ENCODE peak calls at places on chromosomes 5 and 9, in four cellular contexts. One of them, this sample, is unnamed.

GRCh38 chr9:22141906-22142305 is 132.8 kb upstream of the CDKN2B start:
- DNase-seq in activated CD4-positive, alpha-beta T cell treated with anti-CD3 and anti-CD28 coated beads, Interleukin-2, amount 50 U/mL, for 1 hour: no peak
- DNase-seq in CD8-positive, alpha-beta T cell: no peak
- DNase-seq in WTC11: no peak
- DNase-seq in this sample: peak; percentile 15

GRCh38 chr5:157994906-157995519 is 136.1 kb upstream of the CLINT1 start:
- DNase-seq in WTC11: peak; percentile 83
- DNase-seq in activated CD4-positive, alpha-beta T cell treated with anti-CD3 and anti-CD28 coated beads, Interleukin-2, amount 50 U/mL, for 1 hour: peak; percentile 31
- DNase-seq in CD8-positive, alpha-beta T cell: peak; percentile 64
- DNase-seq in this sample: peak; percentile 52

GRCh38 chr9:87909310-87910041 is 8.3 kb upstream of the SPATA31C1 start:
- DNase-seq in WTC11: no peak
- DNase-seq in activated CD4-positive, alpha-beta T cell treated with anti-CD3 and anti-CD28 coated beads, Interleukin-2, amount 50 U/mL, for 1 hour: no peak
- DNase-seq in CD8-positive, alpha-beta T cell: no peak
- DNase-seq in this sample: peak; percentile 65

GRCh38 chr9:91172329-91172728 is 189.4 kb downstream of the AUH start:
- DNase-seq in CD8-positive, alpha-beta T cell: no peak
- DNase-seq in activated CD4-positive, alpha-beta T cell treated with anti-CD3 and anti-CD28 coated beads, Interleukin-2, amount 50 U/mL, for 1 hour: no peak
- DNase-seq in WTC11: no peak
- DNase-seq in this sample: no peak

GRCh38 chr5:72246954-72247442 is 73.0 kb downstream of the MRPS27 start:
- DNase-seq in activated CD4-positive, alpha-beta T cell treated with anti-CD3 and anti-CD28 coated beads, Interleukin-2, amount 50 U/mL, for 1 hour: no peak
- DNase-seq in WTC11: no peak
- DNase-seq in CD8-positive, alpha-beta T cell: no peak
- DNase-seq in this sample: no peak

GRCh38 chr9:100111235-100111634 is 12.2 kb downstream of the INVS start:
- DNase-seq in activated CD4-positive, alpha-beta T cell treated with anti-CD3 and anti-CD28 coated beads, Interleukin-2, amount 50 U/mL, for 1 hour: no peak
- DNase-seq in WTC11: no peak
- DNase-seq in CD8-positive, alpha-beta T cell: no peak
- DNase-seq in this sample: no peak

GRCh38 chr9:14180077-14180941 is 133.6 kb downstream of the NFIB start:
- DNase-seq in activated CD4-positive, alpha-beta T cell treated with anti-CD3 and anti-CD28 coated beads, Interleukin-2, amount 50 U/mL, for 1 hour: no peak
- DNase-seq in WTC11: no peak
- DNase-seq in CD8-positive, alpha-beta T cell: no peak
- DNase-seq in this sample: peak; percentile 15

GRCh38 chr5:143316844-143317631 is 86.4 kb downstream of the NR3C1 start:
- DNase-seq in CD8-positive, alpha-beta T cell: no peak
- DNase-seq in activated CD4-positive, alpha-beta T cell treated with anti-CD3 and anti-CD28 coated beads, Interleukin-2, amount 50 U/mL, for 1 hour: no peak
- DNase-seq in WTC11: no peak
- DNase-seq in this sample: no peak

GRCh38 chr5:55004728-55005127 is 19.3 kb upstream of the GZMK start:
- DNase-seq in activated CD4-positive, alpha-beta T cell treated with anti-CD3 and anti-CD28 coated beads, Interleukin-2, amount 50 U/mL, for 1 hour: no peak
- DNase-seq in WTC11: no peak
- DNase-seq in CD8-positive, alpha-beta T cell: no peak
- DNase-seq in this sample: no peak

GRCh38 chr5:14309864-14310531 is 166.9 kb downstream of the TRIO start:
- DNase-seq in activated CD4-positive, alpha-beta T cell treated with anti-CD3 and anti-CD28 coated beads, Interleukin-2, amount 50 U/mL, for 1 hour: no peak
- DNase-seq in WTC11: no peak
- DNase-seq in CD8-positive, alpha-beta T cell: no peak
- DNase-seq in this sample: no peak

GRCh38 chr9:77455312-77455927 is 192.7 kb downstream of the GNA14 start:
- DNase-seq in WTC11: peak; percentile 58
- DNase-seq in CD8-positive, alpha-beta T cell: peak; percentile 54
- DNase-seq in activated CD4-positive, alpha-beta T cell treated with anti-CD3 and anti-CD28 coated beads, Interleukin-2, amount 50 U/mL, for 1 hour: peak; percentile 14
- DNase-seq in this sample: no peak

GRCh38 chr5:96143450-96143849 is 181.8 kb upstream of the ELL2 start:
- DNase-seq in activated CD4-positive, alpha-beta T cell treated with anti-CD3 and anti-CD28 coated beads, Interleukin-2, amount 50 U/mL, for 1 hour: no peak
- DNase-seq in WTC11: no peak
- DNase-seq in CD8-positive, alpha-beta T cell: no peak
- DNase-seq in this sample: no peak

GRCh38 chr5:163910226-163910625 is 404.8 kb downstream of the MAT2B start:
- DNase-seq in activated CD4-positive, alpha-beta T cell treated with anti-CD3 and anti-CD28 coated beads, Interleukin-2, amount 50 U/mL, for 1 hour: no peak
- DNase-seq in WTC11: no peak
- DNase-seq in CD8-positive, alpha-beta T cell: no peak
- DNase-seq in this sample: no peak

GRCh38 chr9:98101868-98102273 is 17.2 kb downstream of the TRIM14 start:
- DNase-seq in WTC11: no peak
- DNase-seq in activated CD4-positive, alpha-beta T cell treated with anti-CD3 and anti-CD28 coated beads, Interleukin-2, amount 50 U/mL, for 1 hour: peak; percentile 72
- DNase-seq in CD8-positive, alpha-beta T cell: peak; percentile 85
- DNase-seq in this sample: peak; percentile 9

GRCh38 chr5:121795511-121795910 is 56.2 kb upstream of the FTMT start:
- DNase-seq in activated CD4-positive, alpha-beta T cell treated with anti-CD3 and anti-CD28 coated beads, Interleukin-2, amount 50 U/mL, for 1 hour: no peak
- DNase-seq in CD8-positive, alpha-beta T cell: no peak
- DNase-seq in WTC11: peak; percentile 11
- DNase-seq in this sample: no peak

GRCh38 chr5:172417983-172418630 is 36.2 kb downstream of the SH3PXD2B start:
- DNase-seq in CD8-positive, alpha-beta T cell: no peak
- DNase-seq in WTC11: no peak
- DNase-seq in activated CD4-positive, alpha-beta T cell treated with anti-CD3 and anti-CD28 coated beads, Interleukin-2, amount 50 U/mL, for 1 hour: no peak
- DNase-seq in this sample: no peak

GRCh38 chr5:34818717-34819116 is 20.2 kb upstream of the TTC23L start:
- DNase-seq in CD8-positive, alpha-beta T cell: no peak
- DNase-seq in activated CD4-positive, alpha-beta T cell treated with anti-CD3 and anti-CD28 coated beads, Interleukin-2, amount 50 U/mL, for 1 hour: no peak
- DNase-seq in WTC11: no peak
- DNase-seq in this sample: no peak

GRCh38 chr5:115636008-115636407 is 10.2 kb upstream of the TMED7 start:
- DNase-seq in WTC11: no peak
- DNase-seq in activated CD4-positive, alpha-beta T cell treated with anti-CD3 and anti-CD28 coated beads, Interleukin-2, amount 50 U/mL, for 1 hour: no peak
- DNase-seq in CD8-positive, alpha-beta T cell: no peak
- DNase-seq in this sample: no peak

GRCh38 chr5:175444060-175444904 is at the start of gene DRD1:
- DNase-seq in CD8-positive, alpha-beta T cell: peak; percentile 70
- DNase-seq in WTC11: peak; percentile 79
- DNase-seq in activated CD4-positive, alpha-beta T cell treated with anti-CD3 and anti-CD28 coated beads, Interleukin-2, amount 50 U/mL, for 1 hour: peak; percentile 38
- DNase-seq in this sample: peak; percentile 55

GRCh38 chr5:116455061-116455460 is 119.6 kb downstream of the SEMA6A start:
- DNase-seq in WTC11: no peak
- DNase-seq in CD8-positive, alpha-beta T cell: no peak
- DNase-seq in activated CD4-positive, alpha-beta T cell treated with anti-CD3 and anti-CD28 coated beads, Interleukin-2, amount 50 U/mL, for 1 hour: no peak
- DNase-seq in this sample: no peak

GRCh38 chr9:71628247-71628646 is 140.1 kb downstream of the CEMIP2 start:
- DNase-seq in activated CD4-positive, alpha-beta T cell treated with anti-CD3 and anti-CD28 coated beads, Interleukin-2, amount 50 U/mL, for 1 hour: no peak
- DNase-seq in CD8-positive, alpha-beta T cell: no peak
- DNase-seq in WTC11: no peak
- DNase-seq in this sample: no peak

GRCh38 chr9:82531795-82532194 is 531.1 kb downstream of the RASEF start:
- DNase-seq in WTC11: no peak
- DNase-seq in activated CD4-positive, alpha-beta T cell treated with anti-CD3 and anti-CD28 coated beads, Interleukin-2, amount 50 U/mL, for 1 hour: no peak
- DNase-seq in CD8-positive, alpha-beta T cell: no peak
- DNase-seq in this sample: no peak

GRCh38 chr9:93673844-93674334 is 97.5 kb downstream of the PHF2 start:
- DNase-seq in WTC11: peak; percentile 5
- DNase-seq in CD8-positive, alpha-beta T cell: no peak
- DNase-seq in activated CD4-positive, alpha-beta T cell treated with anti-CD3 and anti-CD28 coated beads, Interleukin-2, amount 50 U/mL, for 1 hour: no peak
- DNase-seq in this sample: no peak

GRCh38 chr5:136066705-136067271 is 38.0 kb downstream of the TGFBI start:
- DNase-seq in activated CD4-positive, alpha-beta T cell treated with anti-CD3 and anti-CD28 coated beads, Interleukin-2, amount 50 U/mL, for 1 hour: no peak
- DNase-seq in WTC11: no peak
- DNase-seq in CD8-positive, alpha-beta T cell: no peak
- DNase-seq in this sample: no peak

GRCh38 chr5:150589791-150590601 is 50.5 kb upstream of the SYNPO start:
- DNase-seq in WTC11: peak; percentile 64
- DNase-seq in CD8-positive, alpha-beta T cell: no peak
- DNase-seq in activated CD4-positive, alpha-beta T cell treated with anti-CD3 and anti-CD28 coated beads, Interleukin-2, amount 50 U/mL, for 1 hour: no peak
- DNase-seq in this sample: no peak

GRCh38 chr5:90356612-90357011 is 52.9 kb downstream of the CETN3 start:
- DNase-seq in WTC11: no peak
- DNase-seq in CD8-positive, alpha-beta T cell: no peak
- DNase-seq in activated CD4-positive, alpha-beta T cell treated with anti-CD3 and anti-CD28 coated beads, Interleukin-2, amount 50 U/mL, for 1 hour: no peak
- DNase-seq in this sample: no peak

GRCh38 chr9:77486968-77487367 is 161.2 kb downstream of the GNA14 start:
- DNase-seq in WTC11: no peak
- DNase-seq in activated CD4-positive, alpha-beta T cell treated with anti-CD3 and anti-CD28 coated beads, Interleukin-2, amount 50 U/mL, for 1 hour: no peak
- DNase-seq in CD8-positive, alpha-beta T cell: no peak
- DNase-seq in this sample: no peak

GRCh38 chr9:138053996-138054752 is 176.6 kb downstream of the CACNA1B start:
- DNase-seq in activated CD4-positive, alpha-beta T cell treated with anti-CD3 and anti-CD28 coated beads, Interleukin-2, amount 50 U/mL, for 1 hour: no peak
- DNase-seq in CD8-positive, alpha-beta T cell: no peak
- DNase-seq in WTC11: peak; percentile 6
- DNase-seq in this sample: no peak

GRCh38 chr9:121220996-121221671 is 19.5 kb upstream of the RAB14 start:
- DNase-seq in WTC11: peak; percentile 57
- DNase-seq in activated CD4-positive, alpha-beta T cell treated with anti-CD3 and anti-CD28 coated beads, Interleukin-2, amount 50 U/mL, for 1 hour: no peak
- DNase-seq in CD8-positive, alpha-beta T cell: no peak
- DNase-seq in this sample: no peak

GRCh38 chr9:121700165-121700830 is 48.9 kb downstream of the DAB2IP start:
- DNase-seq in WTC11: peak; percentile 69
- DNase-seq in CD8-positive, alpha-beta T cell: peak; percentile 51
- DNase-seq in activated CD4-positive, alpha-beta T cell treated with anti-CD3 and anti-CD28 coated beads, Interleukin-2, amount 50 U/mL, for 1 hour: no peak
- DNase-seq in this sample: peak; percentile 43

GRCh38 chr9:107488400-107489143 is 997 bp downstream of the KLF4 start:
- DNase-seq in WTC11: peak; percentile 46
- DNase-seq in activated CD4-positive, alpha-beta T cell treated with anti-CD3 and anti-CD28 coated beads, Interleukin-2, amount 50 U/mL, for 1 hour: no peak
- DNase-seq in CD8-positive, alpha-beta T cell: no peak
- DNase-seq in this sample: no peak

GRCh38 chr5:88879724-88880123 is 3.3 kb downstream of the MEF2C start:
- DNase-seq in WTC11: no peak
- DNase-seq in activated CD4-positive, alpha-beta T cell treated with anti-CD3 and anti-CD28 coated beads, Interleukin-2, amount 50 U/mL, for 1 hour: no peak
- DNase-seq in CD8-positive, alpha-beta T cell: no peak
- DNase-seq in this sample: no peak

GRCh38 chr5:108481355-108481931 is 99.5 kb upstream of the FBXL17 start:
- DNase-seq in activated CD4-positive, alpha-beta T cell treated with anti-CD3 and anti-CD28 coated beads, Interleukin-2, amount 50 U/mL, for 1 hour: no peak
- DNase-seq in CD8-positive, alpha-beta T cell: no peak
- DNase-seq in WTC11: no peak
- DNase-seq in this sample: no peak

GRCh38 chr9:21994996-21995651 is 533 bp downstream of the CDKN2B-AS1 start:
- DNase-seq in CD8-positive, alpha-beta T cell: peak; percentile 79
- DNase-seq in activated CD4-positive, alpha-beta T cell treated with anti-CD3 and anti-CD28 coated beads, Interleukin-2, amount 50 U/mL, for 1 hour: peak; percentile 71
- DNase-seq in WTC11: peak; percentile 79
- DNase-seq in this sample: peak; percentile 82

GRCh38 chr5:174567506-174568141 is 156.8 kb upstream of the MSX2 start:
- DNase-seq in activated CD4-positive, alpha-beta T cell treated with anti-CD3 and anti-CD28 coated beads, Interleukin-2, amount 50 U/mL, for 1 hour: no peak
- DNase-seq in CD8-positive, alpha-beta T cell: no peak
- DNase-seq in WTC11: no peak
- DNase-seq in this sample: no peak

This sample was measured in NCI-H774.